ENCODE peak calls at places on chromosome 10, in ten cellular contexts. A is fibroblast of mammary gland, K is fibroblast of the aortic adventitia, E is heart right ventricle, D is choroid plexus epithelial cell, F is cardiac fibroblast, V is PC-9, N is AG09309, R is SK-N-SH, Q is fibroblast of lung. T is an unnamed sample.
A peak's percentile ranks its signal among the peaks of the same experiment; 100 is the strongest.

GRCh38 chr10:3424102-3424803 is 251.7 kb upstream of the PITRM1 start:
- DNase-seq in A (peak; percentile 78), V (no peak), K (no peak), R (peak; percentile 41), F (peak; percentile 79), E (peak; percentile 73), N (no peak), D (peak; percentile 84), Q (peak; percentile 68), T (no peak)

GRCh38 chr10:61029411-61029810 is 85.4 kb upstream of the RHOBTB1 start:
- DNase-seq in Q (no peak), R (no peak), N (no peak), V (no peak), E (no peak), K (no peak), D (no peak), A (no peak), F (no peak), T (no peak)

GRCh38 chr10:22366771-22367170 is 21.5 kb downstream of the SPAG6 start:
- DNase-seq in V (no peak), A (no peak), N (no peak), K (no peak), F (no peak), E (no peak), D (no peak), R (no peak), Q (no peak), T (no peak)

GRCh38 chr10:49761789-49762565 is at the start of gene OGDHL:
- DNase-seq in K (peak; percentile 27), E (peak; percentile 23), V (peak; percentile 56), N (no peak), A (peak; percentile 26), F (peak; percentile 60), D (peak; percentile 49), Q (peak; percentile 40), R (peak; percentile 97), T (no peak)

GRCh38 chr10:22807238-22807637 is 92.9 kb upstream of the PIP4K2A start:
- DNase-seq in K (no peak), R (no peak), Q (no peak), D (no peak), E (no peak), N (no peak), F (no peak), A (no peak), V (no peak), T (no peak)

GRCh38 chr10:23095966-23096813 is 811 bp downstream of the MSRB2 start:
- DNase-seq in E (peak; percentile 60), K (peak; percentile 78), R (peak; percentile 25), A (peak; percentile 76), N (peak; percentile 17), D (peak; percentile 72), F (peak; percentile 76), V (peak; percentile 16), Q (peak; percentile 64), T (peak; percentile 10)

GRCh38 chr10:120813085-120813484 is 38.1 kb upstream of the WDR11 start:
- DNase-seq in E (no peak), Q (no peak), K (no peak), F (no peak), R (no peak), D (no peak), A (no peak), N (no peak), V (no peak), T (no peak)

GRCh38 chr10:35271086-35271834 is 65.0 kb upstream of the CCNY start:
- DNase-seq in N (no peak), D (no peak), R (no peak), K (no peak), E (no peak), F (no peak), Q (peak; percentile 17), V (no peak), A (no peak), T (no peak)

GRCh38 chr10:31000867-31001266 is 30.8 kb downstream of the ZNF438 start:
- DNase-seq in E (no peak), A (peak; percentile 37), K (peak; percentile 54), V (no peak), R (no peak), Q (no peak), D (peak; percentile 35), F (peak; percentile 47), N (no peak), T (no peak)

GRCh38 chr10:24920907-24921881 is 31.2 kb downstream of the PRTFDC1 start:
- DNase-seq in R (peak; percentile 4), E (peak; percentile 63), V (no peak), K (peak; percentile 97), D (peak; percentile 95), A (peak; percentile 100), F (peak; percentile 96), N (peak; percentile 95), Q (peak; percentile 98), T (peak; percentile 69)

DNA sequence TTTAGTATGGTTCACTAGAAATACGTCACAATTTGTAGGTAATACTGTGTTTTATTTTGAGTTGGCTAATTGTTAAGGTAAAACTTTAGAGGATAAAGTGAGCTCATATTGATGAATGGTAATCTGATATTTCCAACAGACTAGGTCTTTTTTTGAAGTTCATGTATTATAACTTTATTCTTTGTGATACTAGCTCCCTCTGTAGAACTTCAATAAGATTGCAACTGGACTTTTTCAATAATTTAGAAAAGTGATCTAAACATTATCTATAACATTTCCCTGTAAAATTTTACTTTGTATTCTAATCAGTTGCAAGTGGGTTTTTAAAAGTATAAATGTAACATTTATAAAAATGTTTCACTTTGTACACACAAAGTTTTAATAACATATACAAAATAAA is 83.5 kb downstream of the ADK start:
- DNase-seq in K (peak; percentile 46), F (peak; percentile 31), A (peak; percentile 35), R (no peak), D (peak; percentile 39), V (no peak), E (no peak), Q (no peak), N (no peak), T (no peak)
- TF ChIP-seq CTCF in K (peak; percentile 50), F (peak; percentile 37), A (peak; percentile 47), R (peak; percentile 72), D (peak; percentile 43), V (peak; percentile 73), E (peak; percentile 35), Q (peak; percentile 40), N (peak; percentile 30), T (no peak)

DNA sequence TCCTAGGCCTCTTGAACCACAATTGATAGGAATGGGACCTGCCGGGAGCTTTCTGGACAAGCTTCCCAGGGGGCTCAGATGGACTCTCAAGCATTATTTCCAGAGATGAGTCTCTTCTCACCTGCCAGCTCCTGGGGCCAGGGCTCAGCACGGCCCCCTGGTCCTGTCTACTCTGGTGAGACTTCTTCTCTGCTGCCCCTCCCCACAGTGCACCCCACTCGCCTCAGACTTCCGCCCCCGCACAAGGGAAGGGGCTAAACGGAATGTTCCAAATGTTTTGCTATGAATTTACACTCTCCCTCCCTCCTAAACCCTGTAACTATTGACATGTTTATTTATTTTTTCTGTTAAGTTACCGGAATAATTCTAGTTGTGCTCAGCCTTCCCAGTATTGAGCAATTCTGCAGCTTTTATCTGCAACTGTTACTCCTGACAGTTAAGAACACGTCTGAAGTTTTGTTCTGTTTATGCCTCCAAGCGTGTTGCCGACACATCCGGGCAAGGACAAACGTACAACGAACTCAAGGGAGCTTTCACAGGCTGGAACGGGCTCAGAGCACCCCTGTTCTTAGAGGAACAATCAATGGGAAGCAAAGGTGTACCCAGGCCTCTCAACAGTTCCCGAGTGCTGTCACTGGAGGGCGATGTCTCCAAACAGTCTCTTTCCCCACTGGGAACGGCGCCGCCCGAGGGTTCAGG is 55.2 kb downstream of the FHIP2A start:
- DNase-seq in F (peak; percentile 82), N (no peak), D (peak; percentile 82), R (peak; percentile 80), Q (peak; percentile 44), V (peak; percentile 60), E (peak; percentile 64), A (peak; percentile 62), K (peak; percentile 54), T (no peak)
- H3K4me3 ChIP-seq in F (no peak overlapping the region), N (no peak overlapping the region), D (no peak overlapping the region), R (peak overlapping the region; percentile 43), Q (no peak overlapping the region), V (no peak overlapping the region), E (no peak overlapping the region), A (no peak overlapping the region), K (no peak overlapping the region), T (no peak overlapping the region)

DNA sequence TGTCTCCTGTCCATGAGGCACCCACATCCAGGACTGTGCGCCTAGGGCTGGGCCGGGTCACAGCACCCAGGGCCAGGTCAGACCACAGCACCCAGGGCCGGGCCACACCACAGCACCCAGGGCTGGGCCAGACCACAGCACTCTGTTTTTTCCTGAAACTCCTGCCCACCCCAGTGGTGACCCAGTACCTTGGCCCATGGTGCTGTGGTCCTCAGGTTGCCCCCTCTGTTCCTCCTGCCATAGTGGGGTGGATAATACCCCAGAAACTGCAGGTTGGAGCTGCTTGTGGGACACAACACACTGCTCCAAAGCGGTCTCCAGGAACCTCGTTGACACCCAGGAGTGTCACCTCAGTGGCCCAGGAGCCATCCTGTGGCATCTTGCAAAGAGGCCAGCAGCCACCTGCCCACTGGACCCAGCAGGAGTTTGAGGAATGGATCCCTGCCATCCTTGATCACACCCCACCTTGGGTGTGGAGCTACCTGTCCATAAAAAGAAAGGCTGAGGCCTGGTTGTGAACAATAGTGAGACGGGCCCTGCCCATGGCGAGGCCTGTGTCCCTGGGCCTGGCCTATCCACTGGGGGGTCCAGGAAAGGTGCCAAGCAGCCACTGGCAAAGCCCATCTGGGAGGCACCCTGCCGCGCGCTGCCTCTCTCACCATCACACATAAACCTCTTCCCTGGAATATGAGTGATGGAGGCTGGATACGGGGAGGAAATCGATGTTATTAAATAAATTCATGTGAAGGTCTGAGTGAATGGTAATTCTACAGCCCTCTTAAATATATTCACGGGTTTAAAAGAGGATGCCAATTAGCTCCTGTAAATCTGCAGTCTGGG is 89.0 kb downstream of the NKX6-2 start:
- DNase-seq in F (no peak), V (no peak), A (no peak), R (no peak), K (no peak), D (no peak), N (no peak), Q (no peak), E (no peak), T (no peak)
- TF ChIP-seq CTCF in F (no peak), V (no peak), A (no peak), R (no peak), K (no peak), D (no peak), N (no peak), Q (no peak), E (no peak), T (no peak)

DNA sequence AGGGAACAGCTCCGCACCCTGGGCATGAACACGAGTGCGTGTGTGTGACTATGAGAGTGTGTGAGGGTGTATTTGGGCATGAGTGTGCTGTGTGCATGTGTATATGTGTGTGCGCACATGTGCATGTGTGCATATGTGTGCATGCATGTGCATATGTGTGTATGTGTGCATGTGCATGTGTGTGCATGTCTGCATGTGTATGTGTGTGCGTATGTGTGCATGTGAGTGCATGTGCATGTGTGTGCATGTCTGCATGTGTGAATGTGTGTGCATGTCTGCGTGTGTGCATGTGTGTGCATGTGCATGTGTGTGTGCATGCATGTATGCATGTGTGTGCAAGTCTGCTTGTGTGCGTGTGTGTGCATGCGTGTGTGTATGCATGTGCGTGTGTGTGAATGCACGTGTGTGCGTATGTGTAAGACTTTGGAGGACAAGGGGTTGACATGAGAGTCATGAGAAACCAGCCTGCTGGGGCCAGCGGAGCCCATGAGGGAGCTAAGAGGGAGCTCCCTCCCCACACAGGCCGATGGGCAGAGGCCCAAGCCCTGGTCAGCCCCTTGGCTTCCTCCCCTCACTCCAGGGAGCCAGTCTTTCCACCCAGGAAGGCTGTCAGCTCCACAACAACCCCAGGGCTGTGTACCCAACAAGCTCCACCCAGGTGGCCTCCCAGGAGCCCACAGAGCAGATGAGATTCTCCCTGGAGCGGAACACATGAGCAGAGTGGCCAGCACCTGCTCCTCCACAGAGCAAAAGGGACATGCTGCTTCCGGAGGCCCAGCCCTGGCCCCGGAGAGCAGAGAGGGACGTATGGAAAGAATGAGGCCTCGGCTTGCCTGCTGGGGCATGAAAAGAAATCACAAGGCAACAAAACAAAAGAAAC is 142.5 kb upstream of the PPP2R2D start:
- DNase-seq in E (no peak), N (no peak), D (no peak), F (no peak), A (no peak), V (no peak), Q (no peak), R (no peak), K (no peak), T (no peak)
- H3K4me3 ChIP-seq in E (no peak overlapping the region), N (no peak overlapping the region), D (no peak overlapping the region), F (no peak overlapping the region), A (no peak overlapping the region), V (no peak overlapping the region), Q (no peak overlapping the region), R (no peak overlapping the region), K (no peak overlapping the region), T (no peak overlapping the region)

T was measured in AG04449.